ENCODE peak calls at places on chromosomes 12 and 14, in four cellular contexts. M is nephron progenitor cell, C is NB4, H is bronchial epithelial cell. D is an unnamed sample.
A peak's percentile ranks its signal among the peaks of the same experiment; 100 is the strongest.

GRCh38 chr12:69007166-69007857 is 74.3 kb upstream of the CPM start:
- DNase-seq in C (peak; percentile 72), M (no peak), H (peak; percentile 92), D (no peak)

GRCh38 chr12:19205120-19205519 is 75.6 kb downstream of the PLEKHA5 start:
- DNase-seq in C (no peak), M (no peak), H (no peak), D (no peak)

GRCh38 chr12:131028587-131029338 is 75.1 kb downstream of the ADGRD1 start:
- DNase-seq in M (no peak), C (no peak), H (peak; percentile 16), D (no peak)

GRCh38 chr12:92470608-92471021 is 232.2 kb upstream of the PLEKHG7 start:
- DNase-seq in M (no peak), C (no peak), H (peak; percentile 50), D (no peak)

GRCh38 chr12:15227004-15227679 is 5.9 kb upstream of the RERG start:
- DNase-seq in M (peak; percentile 13), H (peak; percentile 56), C (peak; percentile 28), D (peak; percentile 35)

GRCh38 chr12:119036878-119037493 is 55.6 kb downstream of the SRRM4 start:
- DNase-seq in C (peak; percentile 48), M (peak; percentile 64), H (no peak), D (no peak)

GRCh38 chr14:74941676-74942097 is 13.7 kb downstream of the PGF start:
- DNase-seq in M (no peak), C (peak; percentile 84), H (peak; percentile 41), D (peak; percentile 58)

GRCh38 chr12:116892318-116892717 is 11.1 kb upstream of the HRK start:
- DNase-seq in H (peak; percentile 41), C (no peak), M (no peak), D (no peak)

GRCh38 chr12:103793512-103794045 is 47.5 kb downstream of the NT5DC3 start:
- DNase-seq in H (no peak), M (no peak), C (no peak), D (no peak)

GRCh38 chr12:125949471-125949870 is 884.2 kb downstream of the AACS start:
- DNase-seq in C (no peak), M (no peak), H (no peak), D (no peak)

GRCh38 chr12:94644622-94645021 is 5.7 kb downstream of the TMCC3 start:
- DNase-seq in M (peak; percentile 48), H (peak; percentile 97), C (peak; percentile 48), D (no peak)

GRCh38 chr14:105316968-105317498 is 2.5 kb downstream of the PACS2 start:
- DNase-seq in H (no peak), C (no peak), M (no peak), D (no peak)

GRCh38 chr12:101604132-101604531 is 9.4 kb downstream of the MYBPC1 start:
- DNase-seq in C (no peak), H (peak; percentile 74), M (no peak), D (no peak)

GRCh38 chr12:29282452-29282851 is 98.5 kb downstream of the ERGIC2 start:
- DNase-seq in H (no peak), M (no peak), C (peak; percentile 36), D (no peak)

GRCh38 chr14:83463500-83464098 is 1929.9 kb upstream of the SEL1L start:
- DNase-seq in C (peak; percentile 72), H (peak; percentile 43), M (peak; percentile 54), D (no peak)

GRCh38 chr12:989751-990278 is 1.2 kb upstream of the ERC1 start:
- DNase-seq in H (peak; percentile 52), M (peak; percentile 12), C (peak; percentile 64), D (no peak)

GRCh38 chr12:108820700-108821406 is 36.5 kb downstream of the SSH1 start:
- DNase-seq in H (no peak), C (peak; percentile 74), M (no peak), D (no peak)

GRCh38 chr12:123223241-123223668 is 9.7 kb downstream of the MPHOSPH9 start:
- DNase-seq in C (no peak), M (no peak), H (no peak), D (no peak)

GRCh38 chr14:24237463-24237955 is 4.8 kb downstream of the GMPR2 start:
- DNase-seq in M (no peak), H (no peak), C (no peak), D (no peak)

GRCh38 chr12:53504004-53504920 is 3.0 kb downstream of the NPFF start:
- DNase-seq in H (no peak), M (no peak), C (no peak), D (no peak)
- TF ChIP-seq CTCF in H (no peak), M (no peak), C (no peak), D (no peak)

GRCh38 chr14:95667251-95667693 is 19.0 kb upstream of the TCL1B start:
- DNase-seq in C (peak; percentile 31), M (peak; percentile 25), H (no peak), D (no peak)
- TF ChIP-seq CTCF in C (no peak), M (no peak), H (no peak), D (no peak)

GRCh38 chr14:22319526-22320352 is 269.3 kb downstream of the DAD1 start:
- DNase-seq in H (peak; percentile 65), C (peak; percentile 73), M (peak; percentile 53), D (no peak)
- TF ChIP-seq CTCF in H (peak; percentile 59), C (peak; percentile 68), M (peak; percentile 57), D (peak; percentile 72)

GRCh38 chr14:68084256-68084655 is 264.7 kb downstream of the RAD51B start:
- DNase-seq in C (peak; percentile 7), H (no peak), M (no peak), D (no peak)
- TF ChIP-seq CTCF in C (no peak), H (no peak), M (peak; percentile 21), D (peak; percentile 15)

GRCh38 chr12:2623472-2623871 is 171.3 kb upstream of the FKBP4 start:
- DNase-seq in M (no peak), H (no peak), C (no peak), D (no peak)

GRCh38 chr12:2627343-2628191 is 167.2 kb upstream of the FKBP4 start:
- DNase-seq in H (no peak), M (no peak), C (no peak), D (no peak)

GRCh38 chr12:2625267-2625666 is 169.5 kb upstream of the FKBP4 start:
- DNase-seq in H (no peak), M (no peak), C (no peak), D (no peak)

GRCh38 chr12:2622460-2622859 is 172.3 kb upstream of the FKBP4 start:
- DNase-seq in C (no peak), H (no peak), M (no peak), D (no peak)

GRCh38 chr12:2624543-2625266 is 170.1 kb upstream of the FKBP4 start:
- DNase-seq in H (peak; percentile 23), M (peak; percentile 45), C (peak; percentile 57), D (no peak)
- TF ChIP-seq CTCF in H (peak; percentile 1), M (no peak), C (peak; percentile 54), D (peak; percentile 19)